ENCODE peak calls at places on chromosomes 4 and X, in five cellular contexts. J is NCI-H510A treated with DMSO at 0.1 percent for 48 hours, D is Right ventricle myocardium superior, C is H7, O is K562. F is an unnamed sample.

GRCh38 chr4:185134176-185134869 is 8.7 kb upstream of the SLC25A4 start:
- DNase-seq in J (peak; percentile 58), D (no peak), C (peak; percentile 68), O (peak; percentile 40), F (peak; percentile 64)

GRCh38 chr4:39713691-39714090 is 15.8 kb downstream of the UBE2K start:
- DNase-seq in J (no peak), D (no peak), C (no peak), O (no peak), F (no peak)

GRCh38 chr4:26426892-26427291 is 63.4 kb downstream of the CCKAR start:
- DNase-seq in J (no peak), D (no peak), C (no peak), O (no peak), F (no peak)

GRCh38 chr4:138308421-138308820 is 66.3 kb upstream of the SLC7A11 start:
- DNase-seq in J (no peak), D (no peak), C (no peak), O (no peak), F (no peak)

GRCh38 chrX:23333842-23334535 is 660 bp upstream of the PTCHD1 start:
- DNase-seq in J (no peak), D (no peak), C (peak; percentile 86), O (no peak), F (no peak)

GRCh38 chr4:6324999-6325790 is 55.5 kb downstream of the WFS1 start:
- DNase-seq in J (no peak), D (peak; percentile 67), C (no peak), O (no peak), F (peak; percentile 7)

GRCh38 chr4:158201310-158201709 is 9.0 kb upstream of the TMEM144 start:
- DNase-seq in J (no peak), D (no peak), C (no peak), O (no peak), F (no peak)

GRCh38 chrX:10101269-10101668 is 55.5 kb upstream of the CLCN4 start:
- DNase-seq in J (peak; percentile 30), D (no peak), C (no peak), O (no peak), F (no peak)

GRCh38 chrX:28058906-28059305 is 77.7 kb upstream of the DCAF8L1 start:
- DNase-seq in J (peak; percentile 9), D (no peak), C (no peak), O (no peak), F (no peak)

GRCh38 chrX:2451456-2452316 is 49.1 kb downstream of the DHRSX start:
- DNase-seq in J (no peak), D (no peak), C (no peak), O (peak; percentile 20), F (peak; percentile 30)

GRCh38 chr4:145098675-145099037 is 545 bp downstream of the ABCE1 start:
- DNase-seq in J (no peak), D (no peak), C (no peak), O (no peak), F (peak; percentile 90)

GRCh38 chrX:69036674-69037573 is 128.3 kb downstream of the PJA1 start:
- DNase-seq in J (no peak), D (no peak), C (peak; percentile 60), O (no peak), F (no peak)

GRCh38 chr4:154506253-154506652 is 14.7 kb upstream of the DCHS2 start:
- DNase-seq in J (peak; percentile 32), D (no peak), C (no peak), O (peak; percentile 38), F (peak; percentile 60)

GRCh38 chr4:62324215-62324614 is 1124.1 kb downstream of the ADGRL3 start:
- DNase-seq in J (no peak), D (peak; percentile 71), C (no peak), O (no peak), F (no peak)

GRCh38 chrX:124347242-124347641 is 879 bp downstream of the SH2D1A start:
- DNase-seq in J (no peak), D (no peak), C (no peak), O (no peak), F (no peak)

GRCh38 chr4:86976801-86977485 is 42.1 kb downstream of the AFF1 start:
- DNase-seq in J (no peak), D (no peak), C (no peak), O (no peak), F (no peak)

GRCh38 chrX:125203379-125203736 is 116.3 kb upstream of the TEX13C start:
- DNase-seq in J (peak; percentile 27), D (no peak), C (peak; percentile 45), O (no peak), F (no peak)

GRCh38 chr4:116953947-116954346 is 131.4 kb downstream of the TRAM1L1 start:
- DNase-seq in J (no peak), D (no peak), C (no peak), O (no peak), F (no peak)

GRCh38 chr4:18579222-18579621 is 557.7 kb upstream of the LCORL start:
- DNase-seq in J (no peak), D (no peak), C (no peak), O (no peak), F (no peak)

GRCh38 chr4:118850813-118851173 is 14.9 kb upstream of the SEC24D start:
- DNase-seq in J (no peak), D (no peak), C (no peak), O (no peak), F (no peak)

GRCh38 chr4:150181536-150181935 is 103.3 kb downstream of the DCLK2 start:
- DNase-seq in J (no peak), D (no peak), C (no peak), O (no peak), F (no peak)

GRCh38 chrX:10110316-10110932 is 46.4 kb upstream of the CLCN4 start:
- DNase-seq in J (no peak), D (no peak), C (no peak), O (no peak), F (no peak)

GRCh38 chrX:154596290-154596929 is 11.5 kb downstream of the CTAG1A start:
- DNase-seq in J (no peak), D (no peak), C (peak; percentile 84), O (no peak), F (no peak)

GRCh38 chr4:143559757-143560147 is 46.2 kb downstream of the SMARCA5 start:
- DNase-seq in J (peak; percentile 17), D (no peak), C (no peak), O (no peak), F (no peak)

GRCh38 chr4:5524900-5525299 is 183.5 kb downstream of the EVC2 start:
- DNase-seq in J (no peak), D (no peak), C (no peak), O (no peak), F (no peak)

GRCh38 chr4:7519638-7520373 is 85.1 kb upstream of the PSAPL1 start:
- DNase-seq in J (no peak), D (no peak), C (no peak), O (no peak), F (no peak)

GRCh38 chr4:8857682-8858187 is 13.9 kb downstream of the HMX1 start:
- DNase-seq in J (no peak), D (no peak), C (peak; percentile 77), O (no peak), F (no peak)

F was measured in RKO.